ENCODE peak calls at places on chromosomes 11 and 22, in four cellular contexts. Y is LoVo; T is stimulated activated CD8-positive, alpha-beta memory T cell treated with anti-CD3 and anti-CD28 coated beads, Interleukin-2, amount 100 ng/mL, for 48 hours; O is AML-193. P is an unnamed sample.

GRCh38 chr11:119000906-119001305 is 3.0 kb downstream of the CENATAC start:
- DNase-seq in O (no peak), T (no peak), Y (no peak), P (no peak)

GRCh38 chr22:43268261-43268660 is 74.9 kb downstream of the SCUBE1 start:
- DNase-seq in Y (no peak), O (no peak), T (no peak), P (no peak)

GRCh38 chr11:2090172-2091111 is 48.7 kb downstream of the IGF2 start:
- DNase-seq in O (no peak), T (no peak), Y (no peak), P (no peak)

GRCh38 chr11:82969811-82970210 is 68.3 kb downstream of the DDIAS start:
- DNase-seq in T (no peak), O (no peak), Y (no peak), P (no peak)

GRCh38 chr11:61841636-61842332 is 13.7 kb downstream of the FADS2 start:
- DNase-seq in T (no peak), O (no peak), Y (no peak), P (no peak)

GRCh38 chr11:65862941-65863888 is 3.0 kb downstream of the MUS81 start:
- DNase-seq in Y (no peak), O (no peak), T (no peak), P (no peak)

GRCh38 chr11:121063728-121064127 is 37.3 kb upstream of the TECTA start:
- DNase-seq in Y (no peak), O (no peak), T (no peak), P (peak; percentile 22)

GRCh38 chr11:69878144-69878883 is 59.1 kb upstream of the FGF3 start:
- DNase-seq in Y (no peak), T (no peak), O (no peak), P (no peak)

GRCh38 chr11:27331984-27332383 is 31.0 kb downstream of the CCDC34 start:
- DNase-seq in Y (peak; percentile 12), T (no peak), O (no peak), P (no peak)

GRCh38 chr11:45936655-45937054 is 14.2 kb downstream of the LARGE2 start:
- DNase-seq in O (no peak), Y (no peak), T (no peak), P (no peak)

GRCh38 chr22:45599836-45600577 is 71.6 kb upstream of the ATXN10 start:
- DNase-seq in T (no peak), Y (no peak), O (no peak), P (no peak)

GRCh38 chr11:70836071-70836470 is 416.3 kb downstream of the SHANK2 start:
- DNase-seq in O (no peak), Y (no peak), T (no peak), P (no peak)

GRCh38 chr11:15911377-15912044 is 444.8 kb downstream of the SOX6 start:
- DNase-seq in O (no peak), T (no peak), Y (no peak), P (no peak)

GRCh38 chr11:17206448-17206847 is 1.3 kb downstream of the PIK3C2A start:
- DNase-seq in O (no peak), Y (no peak), T (no peak), P (no peak)

GRCh38 chr11:59223177-59223576 is 10.4 kb upstream of the MPEG1 start:
- DNase-seq in Y (no peak), O (no peak), T (no peak), P (no peak)

GRCh38 chr22:31603081-31603525 is 58.9 kb downstream of the PISD start:
- DNase-seq in O (no peak), Y (no peak), T (no peak), P (no peak)

GRCh38 chr22:31933406-31933805 is 10.9 kb upstream of the YWHAH start:
- DNase-seq in T (no peak), O (no peak), Y (no peak), P (no peak)

GRCh38 chr11:67406969-67407699 is 3.3 kb downstream of the TBC1D10C start:
- DNase-seq in T (no peak), O (no peak), Y (no peak), P (no peak)

GRCh38 chr22:46054091-46054877 is 77.3 kb upstream of the WNT7B start:
- DNase-seq in T (no peak), O (peak; percentile 34), Y (no peak), P (peak; percentile 82)

GRCh38 chr22:30362632-30363281 is 6.0 kb downstream of the CCDC157 start:
- DNase-seq in T (no peak), O (no peak), Y (no peak), P (no peak)

GRCh38 chr11:117662255-117662654 is 134.8 kb downstream of the DSCAML1 start:
- DNase-seq in T (no peak), O (no peak), Y (no peak), P (no peak)

GRCh38 chr11:119320593-119321524 is 3.9 kb upstream of the MCAM start:
- DNase-seq in T (peak; percentile 40), O (no peak), Y (no peak), P (peak; percentile 75)

GRCh38 chr11:19766206-19766605 is 53.6 kb downstream of the NAV2 start:
- DNase-seq in O (no peak), T (no peak), Y (no peak), P (no peak)

GRCh38 chr22:37260939-37261338 is 16.9 kb upstream of the RAC2 start:
- DNase-seq in O (peak; percentile 74), Y (peak; percentile 55), T (no peak), P (peak; percentile 64)

GRCh38 chr11:126122863-126123262 is 60.2 kb upstream of the CDON start:
- DNase-seq in O (no peak), T (no peak), Y (no peak), P (no peak)

GRCh38 chr11:69515271-69516245 is 34.1 kb downstream of the LINC01488 start:
- DNase-seq in O (no peak), Y (no peak), T (no peak), P (no peak)

GRCh38 chr22:19208287-19208847 is 29.8 kb upstream of the SLC25A1 start:
- DNase-seq in Y (no peak), O (no peak), T (no peak), P (no peak)

GRCh38 chr11:2450321-2451041 is 5.7 kb downstream of the KCNQ1 start:
- DNase-seq in T (no peak), Y (no peak), O (no peak), P (no peak)

GRCh38 chr22:38088723-38089473 is 4.9 kb upstream of the SLC16A8 start:
- DNase-seq in T (no peak), Y (no peak), O (no peak), P (no peak)

GRCh38 chr11:130629039-130629438 is 180.6 kb downstream of the ADAMTS15 start:
- DNase-seq in T (no peak), O (no peak), Y (no peak), P (peak; percentile 65)

GRCh38 chr11:11571893-11572292 is 49.9 kb downstream of the GALNT18 start:
- DNase-seq in O (no peak), Y (no peak), T (no peak), P (no peak)